ENCODE peak calls at places on chromosomes 12 and 14, in nine cellular contexts. V is GM23248; M is PC-9; P is left lung; B is HFF-Myc; J is stimulated activated naive CD4-positive, alpha-beta T cell treated with Interleukin-2 at 50 U/mL for 16 hours; X is hepatocyte; O is T follicular helper cell; D is Ammon's horn. Q is an unnamed sample.

GRCh38 chr12:66269757-66270383 is 32.4 kb upstream of the HELB start:
- DNase-seq in P (no peak), M (no peak), X (peak; percentile 60), V (peak; percentile 79), D (peak; percentile 75), J (no peak), O (no peak), B (peak; percentile 17), Q (no peak)

GRCh38 chr14:71214241-71214640 is 307.0 kb downstream of the PCNX1 start:
- DNase-seq in J (no peak), M (no peak), B (no peak), D (no peak), O (no peak), X (no peak), V (no peak), P (no peak), Q (no peak)

GRCh38 chr12:6062427-6063378 is 61.8 kb downstream of the VWF start:
- DNase-seq in M (no peak), D (peak; percentile 81), P (peak; percentile 81), X (peak; percentile 78), O (peak; percentile 39), B (no peak), J (peak; percentile 25), V (peak; percentile 65), Q (peak; percentile 72)

GRCh38 chr12:81759215-81759991 is at the start of gene PPFIA2:
- DNase-seq in O (no peak), X (peak; percentile 35), M (no peak), J (no peak), B (no peak), P (peak; percentile 73), V (peak; percentile 42), D (peak; percentile 66), Q (no peak)

GRCh38 chr14:23054000-23054811 is 3.1 kb downstream of the CDH24 start:
- DNase-seq in V (no peak), O (no peak), X (no peak), P (no peak), D (no peak), B (no peak), M (no peak), J (no peak), Q (no peak)

GRCh38 chr14:94411638-94412037 is 23.2 kb upstream of the SERPINA1 start:
- DNase-seq in B (no peak), V (no peak), P (no peak), X (no peak), M (no peak), J (no peak), O (no peak), D (no peak), Q (no peak)

GRCh38 chr12:115752913-115753726 is 524.4 kb downstream of the MED13L start:
- DNase-seq in D (peak; percentile 79), M (no peak), B (peak; percentile 77), V (peak; percentile 81), P (no peak), J (no peak), O (no peak), X (peak; percentile 83), Q (no peak)

GRCh38 chr12:78559441-78559840 is 305.1 kb upstream of the SYT1 start:
- DNase-seq in D (peak; percentile 3), P (no peak), X (no peak), V (peak; percentile 17), M (no peak), O (no peak), B (no peak), J (no peak), Q (no peak)

GRCh38 chr12:57089259-57090245 is 638 bp downstream of the NAB2 start:
- DNase-seq in X (peak; percentile 83), D (peak; percentile 74), P (peak; percentile 89), J (peak; percentile 62), V (peak; percentile 73), B (no peak), O (no peak), M (no peak), Q (no peak)

GRCh38 chr14:59251811-59252771 is 63.6 kb downstream of the DAAM1 start:
- DNase-seq in J (no peak), X (no peak), M (no peak), P (no peak), B (no peak), O (no peak), D (no peak), V (peak; percentile 55), Q (no peak)

GRCh38 chr12:6996040-6996441 is 22.2 kb downstream of the LPCAT3 start:
- DNase-seq in J (no peak), B (no peak), M (peak; percentile 62), V (peak; percentile 76), O (no peak), X (peak; percentile 71), D (no peak), P (no peak), Q (no peak)

GRCh38 chr14:59481407-59482119 is 2.6 kb downstream of the L3HYPDH start:
- DNase-seq in B (no peak), J (no peak), P (no peak), M (peak; percentile 74), X (no peak), O (no peak), D (no peak), V (peak; percentile 73), Q (no peak)

GRCh38 chr14:70317091-70317968 is 42.2 kb downstream of the COX16 start:
- DNase-seq in V (no peak), P (no peak), D (no peak), J (no peak), X (no peak), M (no peak), O (no peak), B (no peak), Q (no peak)